ENCODE peak calls at places on chromosomes 4 and X, in six cellular contexts. One of them, this sample, is unnamed.

GRCh38 chr4:24369630-24370029 is 214.7 kb downstream of the DHX15 start:
- DNase-seq in PC-9: no peak
- DNase-seq in choroid plexus epithelial cell: no peak
- DNase-seq in natural killer cell: no peak
- DNase-seq in lung: no peak
- DNase-seq in endothelial cell of umbilical vein: no peak
- DNase-seq in this sample: no peak

GRCh38 chrX:119235872-119236598 is at the start of gene PGRMC1:
- DNase-seq in PC-9: peak; percentile 87
- DNase-seq in choroid plexus epithelial cell: peak; percentile 76
- DNase-seq in natural killer cell: peak; percentile 63
- DNase-seq in lung: peak; percentile 78
- DNase-seq in endothelial cell of umbilical vein: peak; percentile 80
- DNase-seq in this sample: peak; percentile 41

GRCh38 chr4:159018062-159018629 is 84.7 kb upstream of the RAPGEF2 start:
- DNase-seq in PC-9: no peak
- DNase-seq in choroid plexus epithelial cell: no peak
- DNase-seq in natural killer cell: no peak
- DNase-seq in lung: no peak
- DNase-seq in endothelial cell of umbilical vein: no peak
- DNase-seq in this sample: no peak

GRCh38 chr4:123323998-123324397 is 72.6 kb upstream of the SPRY1 start:
- DNase-seq in PC-9: no peak
- DNase-seq in choroid plexus epithelial cell: no peak
- DNase-seq in natural killer cell: no peak
- DNase-seq in lung: no peak
- DNase-seq in endothelial cell of umbilical vein: no peak
- DNase-seq in this sample: no peak

GRCh38 chrX:30593435-30594200 is 16.1 kb upstream of the TASL start:
- DNase-seq in PC-9: peak; percentile 41
- DNase-seq in choroid plexus epithelial cell: no peak
- DNase-seq in natural killer cell: no peak
- DNase-seq in lung: no peak
- DNase-seq in endothelial cell of umbilical vein: no peak
- DNase-seq in this sample: no peak

GRCh38 chrX:72663737-72664136 is 50.4 kb downstream of the PHKA1 start:
- DNase-seq in PC-9: no peak
- DNase-seq in choroid plexus epithelial cell: no peak
- DNase-seq in natural killer cell: no peak
- DNase-seq in lung: no peak
- DNase-seq in endothelial cell of umbilical vein: no peak
- DNase-seq in this sample: no peak

GRCh38 chr4:48065587-48066052 is 49.0 kb downstream of the NIPAL1 start:
- DNase-seq in PC-9: no peak
- DNase-seq in choroid plexus epithelial cell: no peak
- DNase-seq in natural killer cell: no peak
- DNase-seq in lung: no peak
- DNase-seq in endothelial cell of umbilical vein: no peak
- DNase-seq in this sample: no peak

GRCh38 chrX:136768469-136769084 is 12.2 kb downstream of the ARHGEF6 start:
- DNase-seq in PC-9: no peak
- DNase-seq in choroid plexus epithelial cell: peak; percentile 90
- DNase-seq in natural killer cell: no peak
- DNase-seq in lung: peak; percentile 55
- DNase-seq in endothelial cell of umbilical vein: no peak
- DNase-seq in this sample: no peak

GRCh38 chr4:82230310-82230709 is 143.5 kb downstream of the HNRNPD start:
- DNase-seq in PC-9: no peak
- DNase-seq in choroid plexus epithelial cell: no peak
- DNase-seq in natural killer cell: no peak
- DNase-seq in lung: no peak
- DNase-seq in endothelial cell of umbilical vein: no peak
- DNase-seq in this sample: no peak

GRCh38 chrX:40805404-40805803 is 70.1 kb upstream of the MED14 start:
- DNase-seq in PC-9: no peak
- DNase-seq in choroid plexus epithelial cell: no peak
- DNase-seq in natural killer cell: no peak
- DNase-seq in lung: no peak
- DNase-seq in endothelial cell of umbilical vein: no peak
- DNase-seq in this sample: no peak

GRCh38 chr4:99572527-99573240 is 1.9 kb upstream of the MTTP start:
- DNase-seq in PC-9: no peak
- DNase-seq in choroid plexus epithelial cell: no peak
- DNase-seq in natural killer cell: no peak
- DNase-seq in lung: no peak
- DNase-seq in endothelial cell of umbilical vein: no peak
- DNase-seq in this sample: no peak

GRCh38 chrX:17403231-17403691 is 28.3 kb downstream of the NHS start:
- DNase-seq in PC-9: no peak
- DNase-seq in choroid plexus epithelial cell: no peak
- DNase-seq in natural killer cell: no peak
- DNase-seq in lung: no peak
- DNase-seq in endothelial cell of umbilical vein: no peak
- DNase-seq in this sample: no peak

GRCh38 chrX:112341598-112341997 is 259.0 kb upstream of the TRPC5 start:
- DNase-seq in PC-9: no peak
- DNase-seq in choroid plexus epithelial cell: no peak
- DNase-seq in natural killer cell: no peak
- DNase-seq in lung: no peak
- DNase-seq in endothelial cell of umbilical vein: no peak
- DNase-seq in this sample: no peak

GRCh38 chr4:10275696-10276095 is 159.1 kb upstream of the WDR1 start:
- DNase-seq in PC-9: no peak
- DNase-seq in choroid plexus epithelial cell: no peak
- DNase-seq in natural killer cell: no peak
- DNase-seq in lung: no peak
- DNase-seq in endothelial cell of umbilical vein: no peak
- DNase-seq in this sample: no peak

GRCh38 chr4:111359602-111360001 is 736.7 kb upstream of the PITX2 start:
- DNase-seq in PC-9: no peak
- DNase-seq in choroid plexus epithelial cell: no peak
- DNase-seq in natural killer cell: no peak
- DNase-seq in lung: no peak
- DNase-seq in endothelial cell of umbilical vein: no peak
- DNase-seq in this sample: no peak

GRCh38 chr4:150119492-150119891 is 41.2 kb downstream of the DCLK2 start:
- DNase-seq in PC-9: no peak
- DNase-seq in choroid plexus epithelial cell: peak; percentile 54
- DNase-seq in natural killer cell: no peak
- DNase-seq in lung: no peak
- DNase-seq in endothelial cell of umbilical vein: peak; percentile 54
- DNase-seq in this sample: no peak

GRCh38 chr4:21410372-21410771 is 538.2 kb downstream of the KCNIP4 start:
- DNase-seq in PC-9: no peak
- DNase-seq in choroid plexus epithelial cell: no peak
- DNase-seq in natural killer cell: no peak
- DNase-seq in lung: no peak
- DNase-seq in endothelial cell of umbilical vein: no peak
- DNase-seq in this sample: no peak

GRCh38 chr4:10080874-10081606 is 35.6 kb downstream of the WDR1 start:
- DNase-seq in PC-9: no peak
- DNase-seq in choroid plexus epithelial cell: no peak
- DNase-seq in natural killer cell: peak; percentile 7
- DNase-seq in lung: no peak
- DNase-seq in endothelial cell of umbilical vein: no peak
- DNase-seq in this sample: no peak

GRCh38 chrX:40434947-40435346 is 145.8 kb upstream of the ATP6AP2 start:
- DNase-seq in PC-9: no peak
- DNase-seq in choroid plexus epithelial cell: peak; percentile 49
- DNase-seq in natural killer cell: no peak
- DNase-seq in lung: no peak
- DNase-seq in endothelial cell of umbilical vein: no peak
- DNase-seq in this sample: no peak

GRCh38 chr4:94722270-94722669 is 35.5 kb upstream of the BMPR1B start:
- DNase-seq in PC-9: no peak
- DNase-seq in choroid plexus epithelial cell: no peak
- DNase-seq in natural killer cell: no peak
- DNase-seq in lung: no peak
- DNase-seq in endothelial cell of umbilical vein: no peak
- DNase-seq in this sample: no peak

GRCh38 chr4:78056265-78057129 is 626 bp upstream of the FRAS1 start:
- DNase-seq in PC-9: peak; percentile 78
- DNase-seq in choroid plexus epithelial cell: peak; percentile 72
- DNase-seq in natural killer cell: peak; percentile 15
- DNase-seq in lung: peak; percentile 81
- DNase-seq in endothelial cell of umbilical vein: peak; percentile 41
- DNase-seq in this sample: peak; percentile 70

GRCh38 chrX:153381684-153382532 is 19.2 kb downstream of the PNMA6E start:
- DNase-seq in PC-9: peak; percentile 9
- DNase-seq in choroid plexus epithelial cell: peak; percentile 96
- DNase-seq in natural killer cell: no peak
- DNase-seq in lung: no peak
- DNase-seq in endothelial cell of umbilical vein: peak; percentile 54
- DNase-seq in this sample: no peak

GRCh38 chr4:114272226-114272625 is 292.8 kb upstream of the ARSJ start:
- DNase-seq in PC-9: no peak
- DNase-seq in choroid plexus epithelial cell: peak; percentile 98
- DNase-seq in natural killer cell: no peak
- DNase-seq in lung: no peak
- DNase-seq in endothelial cell of umbilical vein: peak; percentile 87
- DNase-seq in this sample: no peak

GRCh38 chrX:153411255-153411987 is at the start of gene ZFP92:
- DNase-seq in PC-9: no peak
- DNase-seq in choroid plexus epithelial cell: peak; percentile 4
- DNase-seq in natural killer cell: peak; percentile 18
- DNase-seq in lung: no peak
- DNase-seq in endothelial cell of umbilical vein: peak; percentile 1
- DNase-seq in this sample: no peak

GRCh38 chr4:113582737-113583136 is 178.8 kb downstream of the CAMK2D start:
- DNase-seq in PC-9: no peak
- DNase-seq in choroid plexus epithelial cell: no peak
- DNase-seq in natural killer cell: no peak
- DNase-seq in lung: no peak
- DNase-seq in endothelial cell of umbilical vein: no peak
- DNase-seq in this sample: no peak

GRCh38 chr4:138927065-138927464 is 88.5 kb upstream of the NOCT start:
- DNase-seq in PC-9: no peak
- DNase-seq in choroid plexus epithelial cell: peak; percentile 44
- DNase-seq in natural killer cell: no peak
- DNase-seq in lung: no peak
- DNase-seq in endothelial cell of umbilical vein: peak; percentile 21
- DNase-seq in this sample: no peak

GRCh38 chr4:94714761-94715160 is 43.0 kb upstream of the BMPR1B start:
- DNase-seq in PC-9: no peak
- DNase-seq in choroid plexus epithelial cell: no peak
- DNase-seq in natural killer cell: no peak
- DNase-seq in lung: no peak
- DNase-seq in endothelial cell of umbilical vein: peak; percentile 52
- DNase-seq in this sample: no peak

GRCh38 chr4:127268367-127268766 is 364.4 kb upstream of the INTU start:
- DNase-seq in PC-9: no peak
- DNase-seq in choroid plexus epithelial cell: no peak
- DNase-seq in natural killer cell: no peak
- DNase-seq in lung: no peak
- DNase-seq in endothelial cell of umbilical vein: no peak
- DNase-seq in this sample: no peak

GRCh38 chrX:10483191-10483808 is 137.1 kb downstream of the MID1 start:
- DNase-seq in PC-9: no peak
- DNase-seq in choroid plexus epithelial cell: no peak
- DNase-seq in natural killer cell: no peak
- DNase-seq in lung: no peak
- DNase-seq in endothelial cell of umbilical vein: peak; percentile 93
- DNase-seq in this sample: no peak

GRCh38 chr4:42655921-42656735 is 777 bp downstream of the ATP8A1 start:
- DNase-seq in PC-9: peak; percentile 1
- DNase-seq in choroid plexus epithelial cell: peak; percentile 7
- DNase-seq in natural killer cell: peak; percentile 44
- DNase-seq in lung: peak; percentile 51
- DNase-seq in endothelial cell of umbilical vein: peak; percentile 36
- DNase-seq in this sample: peak; percentile 27

GRCh38 chr4:91824773-91825172 is 479.0 kb upstream of the GRID2 start:
- DNase-seq in PC-9: no peak
- DNase-seq in choroid plexus epithelial cell: no peak
- DNase-seq in natural killer cell: no peak
- DNase-seq in lung: no peak
- DNase-seq in endothelial cell of umbilical vein: no peak
- DNase-seq in this sample: no peak

GRCh38 chr4:75634281-75634680 is 4.0 kb upstream of the CDKL2 start:
- DNase-seq in PC-9: no peak
- DNase-seq in choroid plexus epithelial cell: no peak
- DNase-seq in natural killer cell: no peak
- DNase-seq in lung: no peak
- DNase-seq in endothelial cell of umbilical vein: no peak
- DNase-seq in this sample: no peak

GRCh38 chr4:151801547-151802516 is 41.0 kb upstream of the GATB start:
- DNase-seq in PC-9: peak; percentile 45
- DNase-seq in choroid plexus epithelial cell: peak; percentile 77
- DNase-seq in natural killer cell: peak; percentile 33
- DNase-seq in lung: peak; percentile 44
- DNase-seq in endothelial cell of umbilical vein: peak; percentile 51
- DNase-seq in this sample: no peak
- TF ChIP-seq CTCF in PC-9: peak; percentile 79
- TF ChIP-seq CTCF in choroid plexus epithelial cell: peak; percentile 96
- TF ChIP-seq CTCF in natural killer cell: peak; percentile 98
- TF ChIP-seq CTCF in lung: peak; percentile 45
- TF ChIP-seq CTCF in endothelial cell of umbilical vein: peak; percentile 91
- TF ChIP-seq CTCF in this sample: no peak

GRCh38 chrX:134026732-134027311 is 41.4 kb upstream of the GPC3 start:
- DNase-seq in PC-9: peak; percentile 6
- DNase-seq in choroid plexus epithelial cell: peak; percentile 59
- DNase-seq in natural killer cell: no peak
- DNase-seq in lung: peak; percentile 49
- DNase-seq in endothelial cell of umbilical vein: peak; percentile 11
- DNase-seq in this sample: no peak
- TF ChIP-seq CTCF in PC-9: peak; percentile 45
- TF ChIP-seq CTCF in choroid plexus epithelial cell: peak; percentile 69
- TF ChIP-seq CTCF in natural killer cell: no peak
- TF ChIP-seq CTCF in lung: no peak
- TF ChIP-seq CTCF in endothelial cell of umbilical vein: peak; percentile 9
- TF ChIP-seq CTCF in this sample: no peak

GRCh38 chrX:64093761-64094160 is 111.7 kb downstream of the AMER1 start:
- DNase-seq in PC-9: no peak
- DNase-seq in choroid plexus epithelial cell: peak; percentile 6
- DNase-seq in natural killer cell: no peak
- DNase-seq in lung: no peak
- DNase-seq in endothelial cell of umbilical vein: peak; percentile 1
- DNase-seq in this sample: no peak
- TF ChIP-seq CTCF in PC-9: peak; percentile 61
- TF ChIP-seq CTCF in choroid plexus epithelial cell: peak; percentile 22
- TF ChIP-seq CTCF in natural killer cell: no peak
- TF ChIP-seq CTCF in lung: no peak
- TF ChIP-seq CTCF in endothelial cell of umbilical vein: no peak
- TF ChIP-seq CTCF in this sample: no peak

DNA sequence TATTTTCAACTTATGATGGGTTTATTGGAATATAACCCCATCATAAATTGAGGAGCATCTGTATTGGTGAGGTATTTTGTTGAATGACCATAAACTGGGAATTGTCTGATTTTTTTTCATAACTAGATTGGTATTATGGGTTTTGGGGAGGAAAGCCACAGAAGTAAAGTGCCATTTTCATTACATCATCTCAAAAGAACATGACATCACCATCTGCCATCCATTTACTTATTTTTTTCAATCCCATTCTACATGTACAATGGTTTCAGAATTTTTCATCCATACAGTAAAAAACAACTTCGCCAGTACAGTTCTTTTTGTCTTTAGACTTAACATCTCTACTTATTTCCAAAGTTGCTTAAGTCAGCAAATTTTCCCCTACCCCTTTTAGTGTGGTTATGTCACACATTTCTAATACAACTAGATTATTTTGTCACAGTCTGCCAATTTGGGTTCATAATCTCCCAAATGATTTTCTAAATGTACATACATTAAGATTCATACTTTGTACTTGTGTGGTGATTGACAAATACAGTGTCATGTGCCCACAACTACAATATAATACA is 459.4 kb downstream of the IDS start:
- DNase-seq in PC-9: no peak
- DNase-seq in choroid plexus epithelial cell: no peak
- DNase-seq in natural killer cell: no peak
- DNase-seq in lung: no peak
- DNase-seq in endothelial cell of umbilical vein: no peak
- DNase-seq in this sample: no peak
- TF ChIP-seq CTCF in PC-9: no peak
- TF ChIP-seq CTCF in choroid plexus epithelial cell: no peak
- TF ChIP-seq CTCF in natural killer cell: no peak
- TF ChIP-seq CTCF in lung: no peak
- TF ChIP-seq CTCF in endothelial cell of umbilical vein: no peak
- TF ChIP-seq CTCF in this sample: no peak

This sample was measured in omental fat pad.